ENCODE peak calls at places on chromosomes 4 and X, in eight cellular contexts. One of them, this sample, is unnamed.

GRCh38 chrX:48589482-48590162 is 7.7 kb upstream of the WDR13 start:
- DNase-seq in A549: no peak
- DNase-seq in stomach: peak
- DNase-seq in suprapubic skin: no peak
- DNase-seq in upper lobe of left lung: no peak
- DNase-seq in ovary: no peak
- DNase-seq in transverse colon: no peak
- DNase-seq in H1: no peak
- DNase-seq in this sample: no peak

GRCh38 chr4:37837446-37837845 is 11.0 kb downstream of the PGM2 start:
- DNase-seq in A549: no peak
- DNase-seq in stomach: no peak
- DNase-seq in suprapubic skin: no peak
- DNase-seq in upper lobe of left lung: no peak
- DNase-seq in ovary: no peak
- DNase-seq in transverse colon: no peak
- DNase-seq in H1: no peak
- DNase-seq in this sample: no peak

GRCh38 chrX:36961590-36961989 is 46.6 kb upstream of the FAM47C start:
- DNase-seq in A549: peak
- DNase-seq in stomach: no peak
- DNase-seq in suprapubic skin: no peak
- DNase-seq in upper lobe of left lung: no peak
- DNase-seq in ovary: no peak
- DNase-seq in transverse colon: no peak
- DNase-seq in H1: no peak
- DNase-seq in this sample: no peak

GRCh38 chr4:53010320-53010719 is 148.2 kb downstream of the RASL11B start:
- DNase-seq in A549: no peak
- DNase-seq in stomach: no peak
- DNase-seq in suprapubic skin: no peak
- DNase-seq in upper lobe of left lung: no peak
- DNase-seq in ovary: peak
- DNase-seq in transverse colon: no peak
- DNase-seq in H1: no peak
- DNase-seq in this sample: peak

GRCh38 chrX:17170973-17171372 is 204.0 kb upstream of the NHS start:
- DNase-seq in A549: no peak
- DNase-seq in stomach: no peak
- DNase-seq in suprapubic skin: no peak
- DNase-seq in upper lobe of left lung: no peak
- DNase-seq in ovary: peak
- DNase-seq in transverse colon: no peak
- DNase-seq in H1: no peak
- DNase-seq in this sample: no peak

GRCh38 chr4:120858776-120859175 is 63.8 kb downstream of the PRDM5 start:
- DNase-seq in A549: no peak
- DNase-seq in stomach: no peak
- DNase-seq in suprapubic skin: no peak
- DNase-seq in upper lobe of left lung: no peak
- DNase-seq in ovary: no peak
- DNase-seq in transverse colon: no peak
- DNase-seq in H1: no peak
- DNase-seq in this sample: no peak

GRCh38 chr4:8282742-8283141 is 13.2 kb downstream of the HTRA3 start:
- DNase-seq in A549: no peak
- DNase-seq in stomach: no peak
- DNase-seq in suprapubic skin: peak
- DNase-seq in upper lobe of left lung: peak
- DNase-seq in ovary: peak
- DNase-seq in transverse colon: no peak
- DNase-seq in H1: no peak
- DNase-seq in this sample: no peak

GRCh38 chrX:39440734-39441305 is 639.6 kb downstream of the MID1IP1 start:
- DNase-seq in A549: no peak
- DNase-seq in stomach: no peak
- DNase-seq in suprapubic skin: no peak
- DNase-seq in upper lobe of left lung: no peak
- DNase-seq in ovary: no peak
- DNase-seq in transverse colon: no peak
- DNase-seq in H1: no peak
- DNase-seq in this sample: no peak

GRCh38 chr4:81424336-81424735 is 47.4 kb downstream of the RASGEF1B start:
- DNase-seq in A549: no peak
- DNase-seq in stomach: no peak
- DNase-seq in suprapubic skin: no peak
- DNase-seq in upper lobe of left lung: no peak
- DNase-seq in ovary: no peak
- DNase-seq in transverse colon: no peak
- DNase-seq in H1: no peak
- DNase-seq in this sample: no peak

GRCh38 chr4:25966171-25966570 is 52.2 kb downstream of the SMIM20 start:
- DNase-seq in A549: no peak
- DNase-seq in stomach: no peak
- DNase-seq in suprapubic skin: no peak
- DNase-seq in upper lobe of left lung: no peak
- DNase-seq in ovary: no peak
- DNase-seq in transverse colon: no peak
- DNase-seq in H1: no peak
- DNase-seq in this sample: no peak

GRCh38 chrX:144716187-144716586 is 531.1 kb upstream of the SPANXN1 start:
- DNase-seq in A549: no peak
- DNase-seq in stomach: no peak
- DNase-seq in suprapubic skin: no peak
- DNase-seq in upper lobe of left lung: no peak
- DNase-seq in ovary: no peak
- DNase-seq in transverse colon: no peak
- DNase-seq in H1: no peak
- DNase-seq in this sample: no peak

GRCh38 chrX:16171039-16171438 is 3.8 kb downstream of the MAGEB17 start:
- DNase-seq in A549: no peak
- DNase-seq in stomach: no peak
- DNase-seq in suprapubic skin: no peak
- DNase-seq in upper lobe of left lung: no peak
- DNase-seq in ovary: no peak
- DNase-seq in transverse colon: no peak
- DNase-seq in H1: no peak
- DNase-seq in this sample: no peak

GRCh38 chrX:4268676-4269075 is 555.2 kb upstream of the PRKX start:
- DNase-seq in A549: no peak
- DNase-seq in stomach: no peak
- DNase-seq in suprapubic skin: no peak
- DNase-seq in upper lobe of left lung: no peak
- DNase-seq in ovary: no peak
- DNase-seq in transverse colon: no peak
- DNase-seq in H1: no peak
- DNase-seq in this sample: no peak
- TF ChIP-seq EP300 in A549: no peak
- TF ChIP-seq EP300 in stomach: no peak
- TF ChIP-seq EP300 in suprapubic skin: no peak
- TF ChIP-seq EP300 in upper lobe of left lung: no peak
- TF ChIP-seq EP300 in ovary: no peak
- TF ChIP-seq EP300 in transverse colon: no peak
- TF ChIP-seq EP300 in H1: no peak
- TF ChIP-seq EP300 in this sample: no peak

GRCh38 chrX:70454441-70455365 is 10.1 kb downstream of the DLG3 start:
- DNase-seq in A549: peak
- DNase-seq in stomach: peak
- DNase-seq in suprapubic skin: no peak
- DNase-seq in upper lobe of left lung: peak
- DNase-seq in ovary: peak
- DNase-seq in transverse colon: peak
- DNase-seq in H1: peak
- DNase-seq in this sample: peak
- TF ChIP-seq POLR2A in A549: no peak
- TF ChIP-seq POLR2A in stomach: no peak
- TF ChIP-seq POLR2A in suprapubic skin: no peak
- TF ChIP-seq POLR2A in upper lobe of left lung: no peak
- TF ChIP-seq POLR2A in ovary: no peak
- TF ChIP-seq POLR2A in transverse colon: peak
- TF ChIP-seq POLR2A in H1: no peak
- TF ChIP-seq POLR2A in this sample: no peak

DNA sequence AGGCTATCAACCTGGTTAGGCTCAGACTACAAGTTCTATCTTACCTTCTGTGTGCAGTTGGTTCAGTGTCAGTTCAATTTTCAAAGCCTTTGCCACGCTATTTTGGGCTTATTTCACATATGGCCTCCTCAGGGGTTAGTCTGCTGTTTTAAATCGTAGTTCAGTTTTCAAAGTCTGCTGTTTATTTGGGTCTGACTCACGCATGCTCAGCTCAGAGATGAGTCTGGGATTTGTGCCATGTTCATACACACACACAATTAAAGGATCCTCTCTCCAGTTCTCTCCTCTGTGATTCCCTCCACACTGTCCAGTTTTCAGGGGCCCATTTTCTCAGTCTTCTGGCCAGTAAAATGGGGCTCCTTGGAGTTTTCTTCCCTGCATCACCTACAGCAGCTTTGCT is 32.2 kb upstream of the ZFX start:
- DNase-seq in A549: no peak
- DNase-seq in stomach: no peak
- DNase-seq in suprapubic skin: no peak
- DNase-seq in upper lobe of left lung: no peak
- DNase-seq in ovary: no peak
- DNase-seq in transverse colon: no peak
- DNase-seq in H1: no peak
- DNase-seq in this sample: no peak
- TF ChIP-seq EP300 in A549: no peak
- TF ChIP-seq EP300 in stomach: no peak
- TF ChIP-seq EP300 in suprapubic skin: no peak
- TF ChIP-seq EP300 in upper lobe of left lung: no peak
- TF ChIP-seq EP300 in ovary: no peak
- TF ChIP-seq EP300 in transverse colon: no peak
- TF ChIP-seq EP300 in H1: no peak
- TF ChIP-seq EP300 in this sample: no peak

GRCh38 chrX:107440692-107441091 is 8.8 kb upstream of the FRMPD3 start:
- DNase-seq in A549: no peak
- DNase-seq in stomach: no peak
- DNase-seq in suprapubic skin: no peak
- DNase-seq in upper lobe of left lung: no peak
- DNase-seq in ovary: no peak
- DNase-seq in transverse colon: no peak
- DNase-seq in H1: no peak
- DNase-seq in this sample: no peak

GRCh38 chrX:107445636-107446035 is 3.8 kb upstream of the FRMPD3 start:
- DNase-seq in A549: no peak
- DNase-seq in stomach: no peak
- DNase-seq in suprapubic skin: no peak
- DNase-seq in upper lobe of left lung: no peak
- DNase-seq in ovary: no peak
- DNase-seq in transverse colon: no peak
- DNase-seq in H1: no peak
- DNase-seq in this sample: no peak

GRCh38 chrX:107440187-107440586 is 9.3 kb upstream of the FRMPD3 start:
- DNase-seq in A549: no peak
- DNase-seq in stomach: no peak
- DNase-seq in suprapubic skin: no peak
- DNase-seq in upper lobe of left lung: no peak
- DNase-seq in ovary: no peak
- DNase-seq in transverse colon: no peak
- DNase-seq in H1: no peak
- DNase-seq in this sample: no peak

GRCh38 chrX:107445146-107445545 is 4.3 kb upstream of the FRMPD3 start:
- DNase-seq in A549: no peak
- DNase-seq in stomach: no peak
- DNase-seq in suprapubic skin: no peak
- DNase-seq in upper lobe of left lung: no peak
- DNase-seq in ovary: no peak
- DNase-seq in transverse colon: no peak
- DNase-seq in H1: no peak
- DNase-seq in this sample: no peak

DNA sequence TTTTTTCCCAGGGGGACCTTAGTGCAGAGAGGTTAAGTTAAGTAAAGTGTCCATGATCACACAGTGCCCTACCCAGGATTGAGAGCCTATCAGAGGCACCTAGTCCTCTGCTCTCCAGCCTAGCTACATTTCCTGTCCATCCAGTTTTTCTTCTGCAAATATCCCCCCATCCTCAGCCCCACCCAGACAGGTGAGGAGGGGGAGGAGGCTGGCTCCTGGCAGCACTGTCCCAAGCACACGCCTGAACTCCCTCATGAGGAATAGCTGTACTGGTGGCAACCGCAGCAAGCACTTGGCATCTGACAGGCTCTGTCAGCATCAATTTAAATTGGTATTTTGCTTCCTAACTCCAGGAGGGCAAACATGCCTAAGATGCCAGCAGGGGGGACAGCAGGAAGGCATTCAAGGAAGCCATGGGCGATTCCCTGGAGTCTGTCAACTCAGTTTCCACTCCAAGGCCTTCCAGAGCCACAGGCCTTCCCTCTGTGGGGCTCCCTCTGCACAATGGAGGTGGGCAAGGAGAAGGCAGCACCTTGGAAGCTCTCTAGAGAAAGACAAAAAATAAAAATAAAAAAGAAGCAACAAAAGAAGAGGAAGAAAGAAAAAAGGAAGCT is 6.4 kb upstream of the FRMPD3 start:
- DNase-seq in A549: no peak
- DNase-seq in stomach: no peak
- DNase-seq in suprapubic skin: no peak
- DNase-seq in upper lobe of left lung: no peak
- DNase-seq in ovary: no peak
- DNase-seq in transverse colon: no peak
- DNase-seq in H1: no peak
- DNase-seq in this sample: no peak
- TF ChIP-seq POLR2A in A549: no peak
- TF ChIP-seq POLR2A in stomach: no peak
- TF ChIP-seq POLR2A in suprapubic skin: no peak
- TF ChIP-seq POLR2A in upper lobe of left lung: no peak
- TF ChIP-seq POLR2A in ovary: no peak
- TF ChIP-seq POLR2A in transverse colon: no peak
- TF ChIP-seq POLR2A in H1: no peak
- TF ChIP-seq POLR2A in this sample: no peak